ENCODE peak calls at places on chromosome 17, in seven cellular contexts. I is sigmoid colon; W is stimulated activated CD4-positive, alpha-beta T cell treated with anti-CD3 and anti-CD28 coated beads, TNF-alpha, amount 100 ng/mL, for 1 hour; N is stomach; P is Caki2; H is hypothalamus; B is GM19239. O is an unnamed sample.
A peak's percentile ranks its signal among the peaks of the same experiment; 100 is the strongest.

GRCh38 chr17:324151-324571 is 28.4 kb downstream of the RPH3AL start:
- DNase-seq in B (no peak), P (no peak), N (no peak), W (no peak), I (peak; percentile 61), H (no peak), O (no peak)

GRCh38 chr17:16942141-16943031 is 29.5 kb downstream of the TNFRSF13B start:
- DNase-seq in B (no peak), H (no peak), I (peak; percentile 25), P (no peak), N (no peak), W (no peak), O (no peak)

GRCh38 chr17:43070257-43070656 is 45.2 kb downstream of the RND2 start:
- DNase-seq in P (no peak), B (no peak), I (no peak), W (no peak), H (no peak), N (no peak), O (no peak)

GRCh38 chr17:18988546-18989173 is 15.9 kb downstream of the FAM83G start:
- DNase-seq in W (no peak), P (peak; percentile 59), H (no peak), B (no peak), N (peak; percentile 68), I (no peak), O (no peak)

GRCh38 chr17:82687375-82687861 is 11.1 kb downstream of the RAB40B start:
- DNase-seq in N (peak; percentile 46), I (no peak), W (no peak), B (no peak), P (peak; percentile 97), H (no peak), O (peak; percentile 4)

GRCh38 chr17:14833201-14833773 is 431.8 kb downstream of the PMP22 start:
- DNase-seq in W (no peak), P (no peak), I (no peak), B (no peak), H (no peak), N (no peak), O (no peak)

GRCh38 chr17:81221842-81222619 is 734 bp downstream of the CEP131 start:
- DNase-seq in P (no peak), H (no peak), N (no peak), W (no peak), B (no peak), I (no peak), O (no peak)

GRCh38 chr17:47949197-47949759 is 7.9 kb downstream of the PNPO start:
- DNase-seq in W (peak; percentile 53), B (peak; percentile 60), H (peak; percentile 62), P (peak; percentile 77), I (peak; percentile 92), N (peak; percentile 97), O (peak; percentile 53)

GRCh38 chr17:56918916-56919315 is 5.1 kb upstream of the TRIM25 start:
- DNase-seq in I (no peak), W (no peak), P (no peak), B (no peak), N (no peak), H (no peak), O (no peak)

GRCh38 chr17:77453613-77454559 is 313.1 kb downstream of the SEC14L1 start:
- DNase-seq in I (no peak), W (no peak), P (no peak), H (no peak), B (no peak), N (peak; percentile 85), O (no peak)

GRCh38 chr17:61926831-61927210 is 961 bp downstream of the INTS2 start:
- DNase-seq in B (no peak), I (no peak), H (no peak), W (no peak), N (no peak), P (no peak), O (no peak)

GRCh38 chr17:36509272-36509985 is 22.9 kb downstream of the ZNHIT3 start:
- DNase-seq in I (no peak), W (no peak), B (no peak), N (no peak), H (no peak), P (no peak), O (no peak)

GRCh38 chr17:17139972-17140589 is 66.1 kb downstream of the PLD6 start:
- DNase-seq in H (no peak), W (no peak), P (no peak), N (no peak), I (no peak), B (no peak), O (no peak)

GRCh38 chr17:46003907-46004748 is 5.1 kb downstream of the STH start:
- DNase-seq in B (no peak), N (peak; percentile 84), P (no peak), H (peak; percentile 39), I (peak; percentile 76), W (no peak), O (no peak)

GRCh38 chr17:63647936-63648335 is 25.7 kb downstream of the MAP3K3 start:
- DNase-seq in H (no peak), W (no peak), N (no peak), I (no peak), B (no peak), P (no peak), O (no peak)

GRCh38 chr17:54992797-54993639 is 24.5 kb downstream of the STXBP4 start:
- DNase-seq in W (no peak), N (no peak), I (no peak), B (no peak), P (peak; percentile 26), H (no peak), O (no peak)

GRCh38 chr17:13429201-13429600 is 172.5 kb downstream of the HS3ST3A1 start:
- DNase-seq in W (no peak), I (no peak), P (no peak), N (no peak), B (no peak), H (no peak), O (no peak)

GRCh38 chr17:27378482-27379200 is 77.6 kb upstream of the KSR1 start:
- DNase-seq in N (no peak), W (no peak), I (peak; percentile 70), P (no peak), B (no peak), H (no peak), O (no peak)

GRCh38 chr17:57522436-57523005 is 222.6 kb downstream of the CCDC182 start:
- DNase-seq in W (no peak), N (no peak), P (no peak), B (no peak), H (no peak), I (no peak), O (no peak)

GRCh38 chr17:82956146-82956725 is 116.4 kb upstream of the ZNF750 start:
- DNase-seq in W (no peak), I (peak; percentile 40), P (no peak), N (peak; percentile 23), B (no peak), H (no peak), O (no peak)